ENCODE peak calls at places on chromosomes 2 and 18, in six cellular contexts. A is activated CD4-positive, CD25-positive, alpha-beta regulatory T cell treated with anti-CD3 and anti-CD28 coated beads, Interleukin-2, amount 50 U/mL, for 72 hours; B is substantia nigra; P is cardiac muscle cell; J is left lobe of liver; C is tibial artery. Y is an unnamed sample.

GRCh38 chr18:76721207-76721996 is 101.0 kb upstream of the ZNF236 start:
- DNase-seq in B (no peak), P (no peak), J (no peak), C (no peak), A (no peak), Y (no peak)

GRCh38 chr2:195009202-195009601 is 647.8 kb upstream of the SLC39A10 start:
- DNase-seq in C (no peak), B (no peak), A (no peak), P (no peak), J (no peak), Y (no peak)

GRCh38 chr18:58495634-58496033 is 133.3 kb downstream of the ALPK2 start:
- DNase-seq in A (peak; percentile 15), P (no peak), C (no peak), B (no peak), J (no peak), Y (no peak)

GRCh38 chr2:239616729-239617128 is 215.9 kb upstream of the HDAC4 start:
- DNase-seq in B (no peak), A (no peak), J (no peak), P (no peak), C (no peak), Y (no peak)

GRCh38 chr2:119849838-119850565 is 90.3 kb downstream of the PTPN4 start:
- DNase-seq in C (no peak), B (no peak), P (no peak), J (no peak), A (no peak), Y (no peak)

GRCh38 chr18:70296289-70296688 is 7.4 kb downstream of the SOCS6 start:
- DNase-seq in A (no peak), P (peak; percentile 32), J (no peak), B (no peak), C (no peak), Y (no peak)

GRCh38 chr2:57177176-57177575 is 869.4 kb upstream of the VRK2 start:
- DNase-seq in J (no peak), B (no peak), P (no peak), C (no peak), A (no peak), Y (no peak)

GRCh38 chr18:74268933-74269620 is 22.7 kb downstream of the CYB5A start:
- DNase-seq in P (no peak), C (no peak), J (peak; percentile 46), B (no peak), A (no peak), Y (no peak)

GRCh38 chr2:28322051-28322450 is 70.6 kb upstream of the FOSL2 start:
- DNase-seq in P (no peak), B (no peak), C (no peak), A (no peak), J (no peak), Y (no peak)

GRCh38 chr18:77103991-77104521 is 28.5 kb downstream of the MBP start:
- DNase-seq in B (no peak), C (no peak), J (peak; percentile 70), P (no peak), A (no peak), Y (no peak)

GRCh38 chr2:7795358-7796199 is 878.4 kb downstream of the RNF144A start:
- DNase-seq in P (no peak), J (no peak), C (no peak), B (no peak), A (no peak), Y (no peak)

GRCh38 chr2:223599646-223600009 is 2.5 kb downstream of the SCG2 start:
- DNase-seq in P (no peak), A (no peak), J (no peak), B (no peak), C (no peak), Y (no peak)

GRCh38 chr2:14324308-14324707 is 308.2 kb upstream of the LRATD1 start:
- DNase-seq in B (no peak), J (no peak), C (no peak), A (no peak), P (no peak), Y (no peak)

GRCh38 chr2:86764661-86765307 is 25.9 kb downstream of the CD8A start:
- DNase-seq in P (peak; percentile 67), B (no peak), C (no peak), J (no peak), A (no peak), Y (peak; percentile 15)

GRCh38 chr2:71949537-71949798 is 198.2 kb downstream of the CYP26B1 start:
- DNase-seq in B (no peak), A (no peak), J (no peak), P (no peak), C (no peak), Y (no peak)

GRCh38 chr2:172513935-172514586 is 41.8 kb upstream of the PDK1 start:
- DNase-seq in B (peak; percentile 8), P (no peak), J (no peak), C (no peak), A (no peak), Y (no peak)

GRCh38 chr2:203871371-203871983 is 3.9 kb downstream of the CTLA4 start:
- DNase-seq in P (no peak), B (no peak), J (no peak), C (no peak), A (no peak), Y (no peak)

GRCh38 chr2:214808961-214809750 is at the start of gene BARD1:
- DNase-seq in P (peak; percentile 70), B (peak; percentile 24), A (peak; percentile 54), C (peak; percentile 55), J (peak; percentile 64), Y (peak; percentile 10)

GRCh38 chr2:67561411-67561965 is 164.4 kb downstream of the ETAA1 start:
- DNase-seq in J (no peak), B (no peak), A (no peak), P (peak; percentile 33), C (peak; percentile 25), Y (no peak)

GRCh38 chr2:129297430-129297829 is 682.0 kb upstream of the RAB6C start:
- DNase-seq in C (no peak), J (no peak), B (no peak), A (no peak), P (no peak), Y (no peak)

GRCh38 chr18:37741012-37741586 is 175.5 kb upstream of the CELF4 start:
- DNase-seq in J (no peak), A (no peak), C (no peak), P (no peak), B (no peak), Y (no peak)

GRCh38 chr2:177147093-177147694 is 65.4 kb upstream of the HNRNPA3 start:
- DNase-seq in B (no peak), C (no peak), A (no peak), P (peak; percentile 67), J (no peak), Y (no peak)

Y was measured in AG04450.